ENCODE peak calls at places on chromosome 17, in five cellular contexts. One of them, this sample, is unnamed.

GRCh38 chr17:80812362-80813088 is 179.1 kb upstream of the CHMP6 start:
- DNase-seq in CD8-positive, alpha-beta T cell: no peak
- DNase-seq in T-helper 1 cell: no peak
- DNase-seq in progenitor cell of endocrine pancreas: no peak
- DNase-seq in stromal cell of bone marrow: no peak
- DNase-seq in this sample: no peak

GRCh38 chr17:67349420-67349819 is 17.0 kb downstream of the PSMD12 start:
- DNase-seq in CD8-positive, alpha-beta T cell: no peak
- DNase-seq in T-helper 1 cell: no peak
- DNase-seq in progenitor cell of endocrine pancreas: no peak
- DNase-seq in stromal cell of bone marrow: no peak
- DNase-seq in this sample: no peak

GRCh38 chr17:16987001-16987829 is 15.3 kb upstream of the TNFRSF13B start:
- DNase-seq in CD8-positive, alpha-beta T cell: no peak
- DNase-seq in T-helper 1 cell: no peak
- DNase-seq in progenitor cell of endocrine pancreas: no peak
- DNase-seq in stromal cell of bone marrow: no peak
- DNase-seq in this sample: no peak

GRCh38 chr17:78535285-78536197 is 41.7 kb downstream of the DNAH17 start:
- DNase-seq in CD8-positive, alpha-beta T cell: no peak
- DNase-seq in T-helper 1 cell: no peak
- DNase-seq in progenitor cell of endocrine pancreas: no peak
- DNase-seq in stromal cell of bone marrow: no peak
- DNase-seq in this sample: no peak

GRCh38 chr17:16922386-16923096 is 49.4 kb downstream of the TNFRSF13B start:
- DNase-seq in CD8-positive, alpha-beta T cell: no peak
- DNase-seq in T-helper 1 cell: no peak
- DNase-seq in progenitor cell of endocrine pancreas: no peak
- DNase-seq in stromal cell of bone marrow: no peak
- DNase-seq in this sample: no peak

GRCh38 chr17:74877592-74878543 is 5.1 kb upstream of the FDXR start:
- DNase-seq in CD8-positive, alpha-beta T cell: no peak
- DNase-seq in T-helper 1 cell: no peak
- DNase-seq in progenitor cell of endocrine pancreas: no peak
- DNase-seq in stromal cell of bone marrow: no peak
- DNase-seq in this sample: no peak

GRCh38 chr17:55259684-55260111 is 5.1 kb upstream of the HLF start:
- DNase-seq in CD8-positive, alpha-beta T cell: no peak
- DNase-seq in T-helper 1 cell: no peak
- DNase-seq in progenitor cell of endocrine pancreas: no peak
- DNase-seq in stromal cell of bone marrow: no peak
- DNase-seq in this sample: no peak

GRCh38 chr17:70879389-70879788 is 710.1 kb downstream of the KCNJ2 start:
- DNase-seq in CD8-positive, alpha-beta T cell: no peak
- DNase-seq in T-helper 1 cell: no peak
- DNase-seq in progenitor cell of endocrine pancreas: no peak
- DNase-seq in stromal cell of bone marrow: no peak
- DNase-seq in this sample: no peak

GRCh38 chr17:38877130-38877851 is 7.4 kb downstream of the LASP1 start:
- DNase-seq in CD8-positive, alpha-beta T cell: peak
- DNase-seq in T-helper 1 cell: no peak
- DNase-seq in progenitor cell of endocrine pancreas: no peak
- DNase-seq in stromal cell of bone marrow: no peak
- DNase-seq in this sample: no peak

GRCh38 chr17:65156835-65157565 is 19.8 kb downstream of the RGS9 start:
- DNase-seq in CD8-positive, alpha-beta T cell: no peak
- DNase-seq in T-helper 1 cell: no peak
- DNase-seq in progenitor cell of endocrine pancreas: no peak
- DNase-seq in stromal cell of bone marrow: no peak
- DNase-seq in this sample: no peak

GRCh38 chr17:83057793-83058477 is 21.5 kb upstream of the METRNL start:
- DNase-seq in CD8-positive, alpha-beta T cell: no peak
- DNase-seq in T-helper 1 cell: no peak
- DNase-seq in progenitor cell of endocrine pancreas: no peak
- DNase-seq in stromal cell of bone marrow: no peak
- DNase-seq in this sample: no peak

GRCh38 chr17:62671553-62671952 is 44.1 kb downstream of the MRC2 start:
- DNase-seq in CD8-positive, alpha-beta T cell: no peak
- DNase-seq in T-helper 1 cell: no peak
- DNase-seq in progenitor cell of endocrine pancreas: no peak
- DNase-seq in stromal cell of bone marrow: no peak
- DNase-seq in this sample: no peak

GRCh38 chr17:4043862-4044261 is 79.6 kb upstream of the ATP2A3 start:
- DNase-seq in CD8-positive, alpha-beta T cell: peak
- DNase-seq in T-helper 1 cell: no peak
- DNase-seq in progenitor cell of endocrine pancreas: no peak
- DNase-seq in stromal cell of bone marrow: no peak
- DNase-seq in this sample: no peak

GRCh38 chr17:59266748-59267147 is 46.4 kb downstream of the GDPD1 start:
- DNase-seq in CD8-positive, alpha-beta T cell: no peak
- DNase-seq in T-helper 1 cell: no peak
- DNase-seq in progenitor cell of endocrine pancreas: no peak
- DNase-seq in stromal cell of bone marrow: no peak
- DNase-seq in this sample: no peak

GRCh38 chr17:82317394-82318168 is at the start of gene CD7:
- DNase-seq in CD8-positive, alpha-beta T cell: peak
- DNase-seq in T-helper 1 cell: peak
- DNase-seq in progenitor cell of endocrine pancreas: no peak
- DNase-seq in stromal cell of bone marrow: no peak
- DNase-seq in this sample: no peak

GRCh38 chr17:71496552-71496951 is 624.3 kb upstream of the SOX9 start:
- DNase-seq in CD8-positive, alpha-beta T cell: no peak
- DNase-seq in T-helper 1 cell: no peak
- DNase-seq in progenitor cell of endocrine pancreas: no peak
- DNase-seq in stromal cell of bone marrow: peak
- DNase-seq in this sample: no peak

GRCh38 chr17:81298325-81298990 is 3.4 kb upstream of the SLC38A10 start:
- DNase-seq in CD8-positive, alpha-beta T cell: peak
- DNase-seq in T-helper 1 cell: no peak
- DNase-seq in progenitor cell of endocrine pancreas: no peak
- DNase-seq in stromal cell of bone marrow: no peak
- DNase-seq in this sample: no peak

GRCh38 chr17:77957215-77957868 is 1.2 kb upstream of the TNRC6C start:
- DNase-seq in CD8-positive, alpha-beta T cell: no peak
- DNase-seq in T-helper 1 cell: no peak
- DNase-seq in progenitor cell of endocrine pancreas: no peak
- DNase-seq in stromal cell of bone marrow: no peak
- DNase-seq in this sample: no peak

GRCh38 chr17:41049110-41049509 is 2.0 kb upstream of the KRTAP2-1 start:
- DNase-seq in CD8-positive, alpha-beta T cell: no peak
- DNase-seq in T-helper 1 cell: no peak
- DNase-seq in progenitor cell of endocrine pancreas: no peak
- DNase-seq in stromal cell of bone marrow: peak
- DNase-seq in this sample: no peak

GRCh38 chr17:67717624-67718324 is at the start of gene NOL11:
- DNase-seq in CD8-positive, alpha-beta T cell: peak
- DNase-seq in T-helper 1 cell: peak
- DNase-seq in progenitor cell of endocrine pancreas: peak
- DNase-seq in stromal cell of bone marrow: peak
- DNase-seq in this sample: peak

GRCh38 chr17:32783602-32784001 is 93.3 kb downstream of the MYO1D start:
- DNase-seq in CD8-positive, alpha-beta T cell: no peak
- DNase-seq in T-helper 1 cell: no peak
- DNase-seq in progenitor cell of endocrine pancreas: no peak
- DNase-seq in stromal cell of bone marrow: peak
- DNase-seq in this sample: peak

GRCh38 chr17:63420868-63421680 is 25.0 kb downstream of the CYB561 start:
- DNase-seq in CD8-positive, alpha-beta T cell: no peak
- DNase-seq in T-helper 1 cell: no peak
- DNase-seq in progenitor cell of endocrine pancreas: no peak
- DNase-seq in stromal cell of bone marrow: no peak
- DNase-seq in this sample: no peak

GRCh38 chr17:15954222-15954621 is 9.3 kb downstream of the ADORA2B start:
- DNase-seq in CD8-positive, alpha-beta T cell: no peak
- DNase-seq in T-helper 1 cell: no peak
- DNase-seq in progenitor cell of endocrine pancreas: no peak
- DNase-seq in stromal cell of bone marrow: peak
- DNase-seq in this sample: peak

This sample was measured in kidney glomerular epithelial cell.